ENCODE peak calls at places on chromosomes 1 and 21, in ten cellular contexts. T, Z, H, Y, Q, F, U, S, K and G are unnamed samples.

GRCh38 chr1:207030522-207031009 is 2.0 kb downstream of the C1orf116 start:
- DNase-seq in T (no peak), Z (no peak), H (no peak), Y (no peak), Q (no peak), F (no peak), U (no peak), S (no peak), K (no peak), G (no peak)

GRCh38 chr1:41395599-41395956 is 34.3 kb downstream of the FOXO6 start:
- DNase-seq in T (no peak), Z (no peak), H (no peak), Y (no peak), Q (no peak), F (no peak), U (no peak), S (no peak), K (no peak), G (no peak)

GRCh38 chr1:160401972-160402795 is 1.8 kb downstream of the VANGL2 start:
- DNase-seq in T (no peak), Z (no peak), H (no peak), Y (no peak), Q (no peak), F (no peak), U (no peak), S (no peak), K (no peak), G (no peak)

GRCh38 chr1:172483448-172483847 is 39.6 kb upstream of the PIGC start:
- DNase-seq in T (no peak), Z (no peak), H (no peak), Y (no peak), Q (no peak), F (no peak), U (no peak), S (no peak), K (no peak), G (no peak)

GRCh38 chr1:243748227-243748626 is 101.8 kb downstream of the AKT3 start:
- DNase-seq in T (no peak), Z (no peak), H (no peak), Y (no peak), Q (no peak), F (no peak), U (no peak), S (no peak), K (no peak), G (no peak)

GRCh38 chr1:43008425-43009108 is 49.9 kb upstream of the SLC2A1 start:
- DNase-seq in T (no peak), Z (no peak), H (no peak), Y (no peak), Q (no peak), F (peak), U (peak), S (no peak), K (peak), G (peak)

GRCh38 chr1:228734881-228735801 is at the start of gene RHOU:
- DNase-seq in T (peak), Z (peak), H (no peak), Y (no peak), Q (peak), F (peak), U (peak), S (peak), K (peak), G (peak)

GRCh38 chr1:22808846-22809501 is 98.3 kb downstream of the EPHB2 start:
- DNase-seq in T (peak), Z (peak), H (peak), Y (no peak), Q (no peak), F (no peak), U (no peak), S (peak), K (no peak), G (no peak)

GRCh38 chr1:198657550-198658064 is 18.8 kb downstream of the PTPRC start:
- DNase-seq in T (peak), Z (peak), H (peak), Y (peak), Q (no peak), F (no peak), U (no peak), S (no peak), K (no peak), G (no peak)

GRCh38 chr1:246280551-246280950 is 226.5 kb downstream of the SMYD3 start:
- DNase-seq in T (peak), Z (peak), H (no peak), Y (peak), Q (no peak), F (no peak), U (peak), S (no peak), K (peak), G (no peak)

GRCh38 chr1:229759037-229759435 is 133.0 kb downstream of the URB2 start:
- DNase-seq in T (peak), Z (peak), H (no peak), Y (no peak), Q (no peak), F (no peak), U (no peak), S (no peak), K (no peak), G (no peak)

GRCh38 chr1:152440635-152441471 is 26.8 kb upstream of the CRNN start:
- DNase-seq in T (peak), Z (peak), H (no peak), Y (peak), Q (peak), F (peak), U (peak), S (peak), K (peak), G (peak)

GRCh38 chr1:26126321-26127084 is 14.9 kb downstream of the PDIK1L start:
- DNase-seq in T (peak), Z (peak), H (no peak), Y (no peak), Q (peak), F (no peak), U (no peak), S (no peak), K (no peak), G (no peak)

GRCh38 chr1:19715334-19716203 is 50.9 kb downstream of the HTR6 start:
- DNase-seq in T (peak), Z (peak), H (peak), Y (peak), Q (peak), F (peak), U (peak), S (peak), K (peak), G (peak)

GRCh38 chr1:112544753-112545152 is 36.0 kb downstream of the WNT2B start:
- DNase-seq in T (peak), Z (peak), H (peak), Y (no peak), Q (no peak), F (no peak), U (no peak), S (no peak), K (no peak), G (no peak)

GRCh38 chr1:44089371-44090070 is 29.1 kb upstream of the KLF17 start:
- DNase-seq in T (peak), Z (peak), H (no peak), Y (no peak), Q (no peak), F (no peak), U (no peak), S (no peak), K (no peak), G (peak)

GRCh38 chr1:109814223-109814622 is 50.5 kb upstream of the EPS8L3 start:
- DNase-seq in T (no peak), Z (no peak), H (no peak), Y (no peak), Q (no peak), F (no peak), U (no peak), S (no peak), K (no peak), G (no peak)

GRCh38 chr1:101613549-101613948 is 376.7 kb downstream of the S1PR1 start:
- DNase-seq in T (no peak), Z (peak), H (no peak), Y (no peak), Q (no peak), F (no peak), U (no peak), S (no peak), K (no peak), G (no peak)

GRCh38 chr1:65980241-65980640 is 187.5 kb downstream of the PDE4B start:
- DNase-seq in T (no peak), Z (no peak), H (no peak), Y (no peak), Q (no peak), F (no peak), U (no peak), S (no peak), K (no peak), G (no peak)

GRCh38 chr1:227544067-227544655 is 19.2 kb upstream of the ZNF678 start:
- DNase-seq in T (no peak), Z (no peak), H (no peak), Y (no peak), Q (no peak), F (no peak), U (no peak), S (peak), K (no peak), G (no peak)

GRCh38 chr1:70169018-70169839 is 36.1 kb downstream of the LRRC40 start:
- DNase-seq in T (no peak), Z (peak), H (no peak), Y (no peak), Q (no peak), F (no peak), U (no peak), S (no peak), K (no peak), G (no peak)

GRCh38 chr21:42146821-42147220 is 72.1 kb upstream of the ABCG1 start:
- DNase-seq in T (no peak), Z (no peak), H (no peak), Y (no peak), Q (peak), F (peak), U (no peak), S (peak), K (no peak), G (peak)

GRCh38 chr1:219666242-219666641 is 53.3 kb upstream of the ZC3H11B start:
- DNase-seq in T (peak), Z (peak), H (peak), Y (no peak), Q (no peak), F (no peak), U (no peak), S (no peak), K (no peak), G (no peak)

GRCh38 chr1:240766831-240767230 is 154.9 kb upstream of the GREM2 start:
- DNase-seq in T (no peak), Z (peak), H (peak), Y (no peak), Q (no peak), F (no peak), U (no peak), S (no peak), K (no peak), G (no peak)

GRCh38 chr1:206679738-206680211 is 4.9 kb upstream of the MAPKAPK2 start:
- DNase-seq in T (no peak), Z (no peak), H (no peak), Y (no peak), Q (no peak), F (no peak), U (no peak), S (no peak), K (no peak), G (no peak)

GRCh38 chr1:31584869-31585735 is 8.8 kb downstream of the TINAGL1 start:
- DNase-seq in T (no peak), Z (no peak), H (no peak), Y (no peak), Q (no peak), F (no peak), U (no peak), S (no peak), K (no peak), G (no peak)

GRCh38 chr1:167987174-167987573 is 50.3 kb upstream of the MPC2 start:
- DNase-seq in T (peak), Z (peak), H (no peak), Y (no peak), Q (no peak), F (no peak), U (no peak), S (no peak), K (no peak), G (no peak)